ENCODE peak calls at places on chromosomes 3 and 15, in six cellular contexts. Q is SK-N-MC, N is upper lobe of right lung, K is AG09309, H is astrocyte of the spinal cord, Y is Caco-2. G is an unnamed sample.

GRCh38 chr3:126355777-126356372 is 1.3 kb downstream of the KLF15 start:
- DNase-seq in Q (no peak), N (peak), K (no peak), H (peak), Y (peak), G (peak)

GRCh38 chr3:42829083-42829627 is 19.9 kb downstream of the ACKR2 start:
- DNase-seq in Q (no peak), N (no peak), K (no peak), H (no peak), Y (peak), G (no peak)

GRCh38 chr3:117096549-117096948 is 387.0 kb downstream of the TUSC7 start:
- DNase-seq in Q (no peak), N (no peak), K (no peak), H (no peak), Y (no peak), G (no peak)

GRCh38 chr3:141056716-141057115 is 5.6 kb downstream of the SPSB4 start:
- DNase-seq in Q (no peak), N (peak), K (no peak), H (no peak), Y (peak), G (no peak)

GRCh38 chr15:98648654-98649537 is 557 bp downstream of the IGF1R start:
- DNase-seq in Q (no peak), N (peak), K (no peak), H (peak), Y (no peak), G (peak)

GRCh38 chr3:159787191-159787590 is 201.4 kb upstream of the IL12A start:
- DNase-seq in Q (no peak), N (no peak), K (peak), H (peak), Y (peak), G (no peak)

GRCh38 chr3:77915341-77915740 is 875.4 kb downstream of the ROBO2 start:
- DNase-seq in Q (no peak), N (no peak), K (no peak), H (no peak), Y (no peak), G (no peak)

GRCh38 chr3:125212096-125212508 is 446 bp downstream of the SLC12A8 start:
- DNase-seq in Q (no peak), N (peak), K (no peak), H (no peak), Y (no peak), G (peak)

GRCh38 chr15:62737551-62737950 is 305.0 kb upstream of the TPM1 start:
- DNase-seq in Q (no peak), N (no peak), K (no peak), H (peak), Y (no peak), G (no peak)

GRCh38 chr3:106457278-106458210 is 588.7 kb upstream of the CBLB start:
- DNase-seq in Q (no peak), N (no peak), K (peak), H (peak), Y (no peak), G (peak)

DNA sequence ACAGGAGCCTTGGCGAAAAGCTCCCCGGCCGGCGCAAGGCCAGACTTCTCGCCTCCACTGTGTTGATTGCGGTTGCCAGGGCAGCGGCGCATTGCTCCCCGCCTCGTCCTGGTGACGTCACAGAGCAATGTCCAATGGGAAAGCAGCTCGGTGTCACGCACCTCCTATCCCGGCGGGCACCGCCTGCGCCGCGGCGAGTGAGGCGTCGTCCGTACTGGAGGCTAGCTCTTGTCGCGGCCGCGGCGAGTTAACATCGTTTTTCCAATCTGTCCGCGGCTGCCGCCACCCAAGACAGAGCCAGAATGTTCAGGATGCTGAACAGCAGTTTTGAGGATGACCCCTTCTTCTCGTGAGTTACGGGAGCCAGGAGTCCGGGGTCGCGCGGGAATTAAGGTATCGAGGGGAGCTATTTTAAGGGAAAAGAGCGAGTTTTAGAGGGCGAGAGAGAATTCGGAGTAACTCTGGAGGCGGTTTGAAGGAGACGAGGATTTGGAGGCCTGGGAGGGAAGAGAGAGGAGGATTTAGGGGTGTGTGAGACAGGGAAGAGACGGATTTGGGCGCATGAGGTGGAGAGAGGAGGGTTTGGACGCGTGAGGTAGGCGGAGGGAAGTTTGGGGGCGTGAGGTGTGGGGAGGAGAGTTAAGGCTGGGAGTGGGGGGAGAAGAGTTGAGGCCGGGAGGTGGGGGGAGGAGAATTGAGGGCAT is at the start of gene MLF1:
- DNase-seq in Q (peak), N (peak), K (peak), H (peak), Y (no peak), G (peak)
- H3K4me3 ChIP-seq in Q (peak), N (peak), K (peak), H (peak), Y (no peak), G (peak)

DNA sequence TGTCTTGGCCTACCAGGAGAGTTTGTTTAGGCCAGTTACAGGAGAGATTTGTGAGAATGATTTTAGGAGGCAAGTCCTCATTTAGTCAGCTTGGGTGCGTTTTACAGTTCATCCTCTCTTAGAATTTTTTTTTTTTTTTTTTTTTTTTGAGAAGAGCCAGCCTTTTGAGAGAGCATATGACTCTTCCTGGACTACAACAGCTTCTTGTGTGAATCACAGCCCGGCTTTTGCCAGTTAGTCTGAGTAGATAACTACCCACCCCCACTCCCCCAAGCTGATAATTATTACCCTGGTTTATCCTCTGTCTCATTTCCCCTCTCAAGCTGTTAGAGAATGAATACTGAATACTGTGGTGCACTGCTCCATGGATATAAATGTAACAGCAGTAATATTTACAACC is 7.8 kb downstream of the CHD2 start:
- DNase-seq in Q (no peak), N (no peak), K (peak), H (peak), Y (no peak), G (no peak)
- H3K4me3 ChIP-seq in Q (peak), N (peak), K (no peak), H (peak), Y (no peak), G (no peak)

DNA sequence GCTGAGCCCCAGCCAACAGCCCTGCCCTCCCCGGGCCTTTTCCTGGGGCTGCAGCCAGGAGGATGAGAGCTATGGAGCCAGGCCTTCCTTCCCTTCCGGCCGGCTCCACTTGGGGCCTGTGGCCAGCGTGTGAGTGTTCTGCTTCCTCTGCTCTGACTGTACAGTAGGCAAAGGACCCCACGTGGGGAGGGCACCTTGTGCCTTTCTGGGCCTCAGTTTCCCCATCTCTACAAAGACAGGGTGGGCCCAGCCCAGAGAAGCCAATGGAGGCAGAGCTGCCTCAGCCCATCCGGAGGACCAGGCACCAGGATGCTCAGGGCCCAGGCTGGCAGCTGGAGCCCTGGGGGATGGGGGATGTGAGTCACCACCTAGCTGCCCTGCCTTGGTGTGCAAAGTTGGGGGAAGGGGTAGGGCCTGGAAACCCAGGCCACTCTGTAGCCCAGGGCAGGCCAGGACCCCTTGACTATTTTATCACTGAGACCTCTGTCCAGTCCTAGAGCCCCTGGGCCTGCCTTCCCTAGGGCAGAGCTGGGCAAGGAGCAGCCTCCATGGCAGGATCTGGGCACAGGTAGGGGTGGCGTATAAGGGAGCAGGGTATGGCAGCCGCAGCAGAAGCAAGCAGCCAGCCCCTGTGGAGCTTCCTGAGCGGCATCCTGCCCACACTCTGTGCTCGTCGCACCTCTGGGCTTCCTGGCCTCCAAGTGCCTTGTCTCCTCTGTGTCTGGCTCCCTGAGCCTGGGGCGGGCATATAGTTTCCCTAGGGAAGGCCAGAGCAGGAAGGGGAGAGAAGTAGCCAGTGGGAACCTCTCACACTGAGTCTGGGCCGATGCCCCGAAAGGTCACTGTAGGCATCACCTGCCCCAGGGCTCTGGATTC is 1.8 kb downstream of the PSTPIP1 start:
- DNase-seq in Q (no peak), N (peak), K (no peak), H (no peak), Y (no peak), G (peak)
- H3K4me3 ChIP-seq in Q (no peak), N (peak), K (no peak), H (no peak), Y (no peak), G (peak)

DNA sequence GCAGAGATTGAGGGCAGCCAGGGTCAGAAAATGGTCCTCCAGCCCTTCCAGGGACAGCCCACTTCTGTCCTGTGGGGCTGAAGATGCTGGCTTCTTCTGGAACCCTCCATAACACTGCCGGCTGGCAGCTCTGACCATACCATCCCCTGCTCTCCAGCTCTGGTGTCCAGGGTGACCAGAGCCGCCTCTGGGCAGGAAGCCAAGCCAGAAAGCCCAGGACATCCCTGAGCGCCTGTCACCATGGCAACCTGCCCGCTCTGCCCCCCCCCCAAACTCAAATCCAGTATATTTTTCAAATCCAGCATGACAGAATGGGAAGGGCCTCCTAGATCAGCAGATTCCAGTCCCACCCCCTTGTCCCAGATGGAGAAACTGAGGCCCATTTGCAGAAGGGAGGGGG is 420 bp upstream of the TMIE start:
- DNase-seq in Q (no peak), N (peak), K (no peak), H (no peak), Y (no peak), G (no peak)
- H3K4me3 ChIP-seq in Q (no peak), N (peak), K (no peak), H (no peak), Y (no peak), G (no peak)

GRCh38 chr3:65856907-65857306 is 181.8 kb downstream of the MAGI1 start:
- DNase-seq in Q (no peak), N (no peak), K (no peak), H (no peak), Y (no peak), G (no peak)

GRCh38 chr3:65855370-65856100 is 183.2 kb downstream of the MAGI1 start:
- DNase-seq in Q (no peak), N (no peak), K (peak), H (no peak), Y (peak), G (no peak)

GRCh38 chr3:65857327-65857726 is 181.4 kb downstream of the MAGI1 start:
- DNase-seq in Q (no peak), N (no peak), K (no peak), H (no peak), Y (no peak), G (no peak)

GRCh38 chr3:65851827-65852226 is 186.9 kb downstream of the MAGI1 start:
- DNase-seq in Q (no peak), N (no peak), K (no peak), H (peak), Y (no peak), G (no peak)

GRCh38 chr3:65854606-65855304 is 184.0 kb downstream of the MAGI1 start:
- DNase-seq in Q (no peak), N (no peak), K (no peak), H (no peak), Y (peak), G (no peak)
- H3K4me3 ChIP-seq in Q (no peak), N (no peak), K (no peak), H (no peak), Y (no peak), G (no peak)

DNA sequence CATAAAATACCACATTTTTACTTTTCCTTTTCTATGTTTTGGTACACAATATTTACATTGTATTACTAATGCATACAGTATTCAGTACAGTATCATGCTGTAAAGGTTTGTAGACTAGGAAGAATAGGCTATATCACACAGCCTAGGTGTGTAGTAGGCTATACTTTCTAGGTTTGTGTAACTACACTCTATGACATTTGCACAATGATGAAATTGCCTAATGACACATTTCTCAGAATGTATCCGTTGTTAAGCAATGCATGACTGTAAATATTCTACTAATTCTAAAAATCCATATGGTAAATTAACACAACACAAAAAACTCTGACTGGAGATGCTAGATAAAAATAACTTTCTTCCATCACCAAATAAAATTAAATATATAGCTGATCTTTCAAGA is 16.2 kb downstream of the NEDD4 start:
- DNase-seq in Q (no peak), N (no peak), K (no peak), H (no peak), Y (no peak), G (no peak)
- H3K4me3 ChIP-seq in Q (no peak), N (no peak), K (no peak), H (no peak), Y (no peak), G (no peak)

DNA sequence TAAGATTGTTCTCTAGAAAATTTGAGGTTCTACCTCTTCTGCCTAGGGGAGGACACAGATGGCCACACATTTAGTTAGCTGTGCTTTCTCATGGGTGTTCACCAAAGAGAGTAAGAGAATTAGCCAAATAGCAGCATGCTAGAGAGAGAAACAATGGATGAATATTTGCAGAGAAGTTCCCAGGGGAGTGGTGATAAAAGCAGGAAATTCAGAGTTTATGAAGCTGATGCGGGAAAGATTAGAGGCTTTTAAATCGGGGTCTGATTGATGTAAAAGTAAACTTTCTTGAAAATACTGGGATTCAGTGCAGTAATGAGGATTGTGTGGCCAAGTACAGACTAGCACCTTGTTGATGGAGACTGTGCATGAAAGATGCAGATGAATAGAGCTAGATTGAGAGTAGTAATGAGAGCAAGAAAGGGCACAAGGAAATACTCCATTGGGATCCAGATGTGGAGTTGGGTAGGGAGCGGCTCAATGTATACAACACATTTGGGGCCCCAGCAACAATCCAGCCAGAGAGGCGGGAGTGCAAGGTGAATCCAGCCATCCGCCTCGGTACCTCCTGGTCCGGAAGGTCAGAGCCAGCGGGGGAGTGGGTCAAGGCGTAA is 8.8 kb downstream of the ISL2 start:
- DNase-seq in Q (no peak), N (no peak), K (no peak), H (no peak), Y (no peak), G (no peak)
- H3K4me3 ChIP-seq in Q (no peak), N (no peak), K (no peak), H (no peak), Y (peak), G (no peak)

DNA sequence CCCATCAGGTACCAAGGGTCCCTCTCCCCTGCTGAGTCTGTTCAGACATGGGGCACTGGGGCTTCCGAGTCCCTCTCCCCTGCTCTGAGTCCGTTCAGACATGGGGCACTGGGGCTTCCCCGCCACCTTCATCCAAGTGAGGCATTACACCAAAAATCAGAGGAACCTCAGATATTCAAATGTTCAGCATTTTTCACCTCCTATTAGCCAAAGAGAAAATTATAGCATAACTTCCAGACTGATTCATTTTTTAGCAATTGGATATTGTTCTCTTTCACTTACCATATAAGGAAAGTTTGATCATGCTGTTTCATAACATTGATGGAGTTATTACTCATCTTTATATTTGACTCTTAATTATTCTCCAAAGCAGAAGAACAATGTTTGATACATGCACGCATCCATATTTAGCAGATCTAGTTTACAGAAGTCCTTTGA is 213.9 kb downstream of the MTHFS start:
- DNase-seq in Q (no peak), N (no peak), K (peak), H (peak), Y (no peak), G (no peak)
- H3K4me3 ChIP-seq in Q (no peak), N (no peak), K (peak), H (no peak), Y (no peak), G (no peak)